ENCODE peak calls at places on chromosomes 12 and 14, in four cellular contexts. D is NCI-H2171, E is cerebellar cortex, B is lower lobe of right lung. I is an unnamed sample.

GRCh38 chr12:19131020-19131431 is 1.5 kb downstream of the PLEKHA5 start:
- DNase-seq in D (no peak), E (peak; percentile 58), B (no peak), I (no peak)

GRCh38 chr12:93089805-93090569 is 160.9 kb upstream of the EEA1 start:
- DNase-seq in D (no peak), E (no peak), B (no peak), I (no peak)

GRCh38 chr12:113932411-113933196 is 33.5 kb downstream of the RBM19 start:
- DNase-seq in D (no peak), E (no peak), B (no peak), I (no peak)

GRCh38 chr14:100804558-100805309 is 21.2 kb upstream of the MEG3 start:
- DNase-seq in D (no peak), E (no peak), B (no peak), I (no peak)

GRCh38 chr12:110379201-110379600 is 24.3 kb downstream of the ANAPC7 start:
- DNase-seq in D (no peak), E (no peak), B (no peak), I (no peak)

GRCh38 chr12:124919646-124920352 is 5.3 kb upstream of the UBC start:
- DNase-seq in D (no peak), E (peak; percentile 56), B (no peak), I (no peak)

GRCh38 chr14:75318353-75318752 is 39.7 kb downstream of the FOS start:
- DNase-seq in D (no peak), E (no peak), B (no peak), I (no peak)

GRCh38 chr12:49304161-49304560 is 9.2 kb downstream of the PRPH start:
- DNase-seq in D (no peak), E (no peak), B (no peak), I (no peak)

GRCh38 chr14:35201066-35201465 is 78.7 kb downstream of the PRORP start:
- DNase-seq in D (no peak), E (no peak), B (no peak), I (no peak)

GRCh38 chr14:74275265-74275841 is 27.4 kb downstream of the ABCD4 start:
- DNase-seq in D (peak; percentile 95), E (no peak), B (no peak), I (no peak)

GRCh38 chr12:93972411-93973208 is 175.8 kb upstream of the PLXNC1 start:
- DNase-seq in D (no peak), E (no peak), B (no peak), I (no peak)

GRCh38 chr14:36852853-36853634 is 191.4 kb downstream of the PAX9 start:
- DNase-seq in D (no peak), E (no peak), B (peak; percentile 48), I (no peak)

GRCh38 chr14:81366884-81367283 is 33.2 kb downstream of the STON2 start:
- DNase-seq in D (no peak), E (no peak), B (no peak), I (no peak)

GRCh38 chr12:124190301-124191023 is 104.4 kb upstream of the RFLNA start:
- DNase-seq in D (no peak), E (peak; percentile 5), B (no peak), I (no peak)

GRCh38 chr12:13348464-13348863 is 151.9 kb downstream of the EMP1 start:
- DNase-seq in D (no peak), E (no peak), B (no peak), I (no peak)

GRCh38 chr14:95486875-95487668 is 29.4 kb downstream of the SYNE3 start:
- DNase-seq in D (no peak), E (no peak), B (no peak), I (no peak)

GRCh38 chr12:6347367-6348338 is 5.8 kb upstream of the TNFRSF1A start:
- DNase-seq in D (no peak), E (no peak), B (no peak), I (no peak)

GRCh38 chr14:65791551-65791981 is 379.0 kb downstream of the FUT8 start:
- DNase-seq in D (no peak), E (no peak), B (no peak), I (no peak)

GRCh38 chr14:103207038-103207403 is 83.8 kb downstream of the TNFAIP2 start:
- DNase-seq in D (no peak), E (no peak), B (peak; percentile 68), I (no peak)

GRCh38 chr14:104296388-104297312 is 158.3 kb downstream of the KIF26A start:
- DNase-seq in D (no peak), E (no peak), B (peak; percentile 20), I (no peak)

GRCh38 chr12:69936214-69936731 is 111.2 kb downstream of the MYRFL start:
- DNase-seq in D (no peak), E (no peak), B (peak; percentile 60), I (no peak)

GRCh38 chr14:54703082-54703481 is 136.2 kb downstream of the SAMD4A start:
- DNase-seq in D (no peak), E (no peak), B (no peak), I (no peak)

GRCh38 chr12:94616217-94616729 is 34.1 kb downstream of the TMCC3 start:
- DNase-seq in D (no peak), E (peak; percentile 30), B (no peak), I (no peak)

GRCh38 chr12:122031342-122032216 is 9.9 kb downstream of the BCL7A start:
- DNase-seq in D (no peak), E (peak; percentile 41), B (peak; percentile 68), I (no peak)

GRCh38 chr14:98694541-98694940 is 577.5 kb downstream of the BCL11B start:
- DNase-seq in D (no peak), E (no peak), B (no peak), I (no peak)

GRCh38 chr12:122869207-122869973 is 26.5 kb downstream of the VPS37B start:
- DNase-seq in D (no peak), E (no peak), B (no peak), I (no peak)

GRCh38 chr14:34981743-34982420 is 910 bp upstream of the SRP54 start:
- DNase-seq in D (peak; percentile 28), E (no peak), B (no peak), I (no peak)

GRCh38 chr14:80576401-80576800 is 365.1 kb upstream of the DIO2 start:
- DNase-seq in D (no peak), E (no peak), B (no peak), I (no peak)

GRCh38 chr12:39959467-39959866 is 146.4 kb downstream of the SLC2A13 start:
- DNase-seq in D (no peak), E (no peak), B (no peak), I (no peak)

GRCh38 chr12:94225924-94226630 is 77.7 kb downstream of the PLXNC1 start:
- DNase-seq in D (no peak), E (peak; percentile 29), B (no peak), I (no peak)

GRCh38 chr12:124436366-124436765 is 131.0 kb downstream of the NCOR2 start:
- DNase-seq in D (no peak), E (no peak), B (no peak), I (no peak)

I was measured in NCI-H1048.